ENCODE peak calls at places on chromosome X, in nine cellular contexts. M is mammary epithelial cell, B is cortex of kidney, G is ELR, U is activated gamma-delta T cell treated with Interleukin-2 at 50 U/mL for 16 hours, N is AG09309, C is astrocyte of the spinal cord, Z is left kidney, S is SHP77. Y is an unnamed sample.

GRCh38 chrX:12042615-12043014 is 95.7 kb upstream of the FRMPD4 start:
- DNase-seq in M (peak), B (no peak), G (no peak), U (no peak), N (no peak), C (no peak), Z (no peak), S (no peak), Y (no peak)

GRCh38 chrX:63128509-63128908 is 222.6 kb downstream of the SPIN4 start:
- DNase-seq in M (peak), B (no peak), G (peak), U (no peak), N (no peak), C (no peak), Z (no peak), S (peak), Y (no peak)

GRCh38 chrX:119736206-119736764 is 22.1 kb upstream of the SOWAHD start:
- DNase-seq in M (peak), B (no peak), G (peak), U (no peak), N (no peak), C (no peak), Z (peak), S (no peak), Y (no peak)

GRCh38 chrX:46168254-46168653 is 377.0 kb downstream of the ZNF674 start:
- DNase-seq in M (no peak), B (no peak), G (no peak), U (no peak), N (no peak), C (no peak), Z (no peak), S (no peak), Y (no peak)

GRCh38 chrX:109374276-109374960 is 107.5 kb downstream of the GUCY2F start:
- DNase-seq in M (peak), B (no peak), G (peak), U (no peak), N (no peak), C (peak), Z (no peak), S (no peak), Y (peak)

GRCh38 chrX:116010939-116011338 is 159.6 kb upstream of the AGTR2 start:
- DNase-seq in M (no peak), B (no peak), G (no peak), U (no peak), N (no peak), C (no peak), Z (no peak), S (no peak), Y (no peak)

GRCh38 chrX:107454302-107454701 is 4.8 kb downstream of the FRMPD3 start:
- DNase-seq in M (peak), B (no peak), G (peak), U (peak), N (no peak), C (peak), Z (no peak), S (no peak), Y (peak)

GRCh38 chrX:44162964-44163475 is 180.5 kb downstream of the EFHC2 start:
- DNase-seq in M (peak), B (no peak), G (no peak), U (no peak), N (no peak), C (no peak), Z (no peak), S (no peak), Y (no peak)

GRCh38 chrX:129593137-129593536 is 53.1 kb downstream of the OCRL start:
- DNase-seq in M (peak), B (no peak), G (peak), U (no peak), N (no peak), C (peak), Z (no peak), S (no peak), Y (no peak)

GRCh38 chrX:47583240-47583861 is 1.1 kb downstream of the TIMP1 start:
- DNase-seq in M (no peak), B (no peak), G (no peak), U (no peak), N (no peak), C (no peak), Z (no peak), S (no peak), Y (no peak)

GRCh38 chrX:124257924-124258706 is 74.3 kb upstream of the TEX13D start:
- DNase-seq in M (no peak), B (no peak), G (no peak), U (no peak), N (no peak), C (no peak), Z (no peak), S (no peak), Y (no peak)

GRCh38 chrX:23792861-23793553 is 10.0 kb downstream of the SAT1 start:
- DNase-seq in M (no peak), B (no peak), G (no peak), U (no peak), N (no peak), C (peak), Z (peak), S (no peak), Y (no peak)

GRCh38 chrX:135436966-135437866 is 15.5 kb downstream of the SMIM10L2A start:
- DNase-seq in M (no peak), B (no peak), G (no peak), U (no peak), N (no peak), C (no peak), Z (no peak), S (no peak), Y (no peak)

GRCh38 chrX:9429767-9430166 is 35.1 kb upstream of the TBL1X start:
- DNase-seq in M (no peak), B (no peak), G (no peak), U (no peak), N (no peak), C (no peak), Z (no peak), S (peak), Y (no peak)

GRCh38 chrX:110786486-110786885 is 9.1 kb downstream of the CHRDL1 start:
- DNase-seq in M (no peak), B (no peak), G (peak), U (no peak), N (peak), C (peak), Z (no peak), S (no peak), Y (no peak)

GRCh38 chrX:3638280-3638873 is 75.1 kb downstream of the PRKX start:
- DNase-seq in M (peak), B (no peak), G (peak), U (peak), N (no peak), C (peak), Z (peak), S (peak), Y (peak)

GRCh38 chrX:45479196-45479834 is 278.6 kb upstream of the DIPK2B start:
- DNase-seq in M (peak), B (no peak), G (peak), U (no peak), N (peak), C (peak), Z (no peak), S (no peak), Y (peak)

GRCh38 chrX:17744896-17745523 is 7.7 kb downstream of the SCML1 start:
- DNase-seq in M (no peak), B (no peak), G (peak), U (no peak), N (no peak), C (peak), Z (peak), S (no peak), Y (no peak)

GRCh38 chrX:100980608-100981497 is 11.3 kb downstream of the ARL13A start:
- DNase-seq in M (peak), B (no peak), G (peak), U (no peak), N (no peak), C (peak), Z (no peak), S (no peak), Y (peak)

Y was measured in RWPE1.